ENCODE peak calls at places on chromosomes 6 and 20, in five cellular contexts. I is CD8-positive, alpha-beta T cell; G is neuronal stem cell; H is AG04450; Y is ovary. A is an unnamed sample.

GRCh38 chr6:109840796-109841195 is 137.3 kb upstream of the GPR6 start:
- DNase-seq in G (no peak), H (no peak), Y (no peak), I (no peak), A (no peak)

GRCh38 chr20:12175538-12175937 is 257.8 kb downstream of the BTBD3 start:
- DNase-seq in I (no peak), H (no peak), G (no peak), Y (no peak), A (no peak)

GRCh38 chr6:146189131-146189530 is 160.3 kb downstream of the GRM1 start:
- DNase-seq in Y (no peak), H (no peak), G (no peak), I (no peak), A (no peak)

GRCh38 chr6:42963855-42964605 is 3.5 kb downstream of the GNMT start:
- DNase-seq in Y (no peak), H (peak), I (peak), G (no peak), A (no peak)

GRCh38 chr6:20169786-20170185 is 42.5 kb downstream of the MBOAT1 start:
- DNase-seq in G (no peak), H (no peak), Y (no peak), I (no peak), A (no peak)

GRCh38 chr6:64014581-64014980 is 379.0 kb downstream of the PHF3 start:
- DNase-seq in Y (no peak), H (no peak), G (no peak), I (no peak), A (no peak)

GRCh38 chr6:106927531-106928398 is 46.8 kb downstream of the CD24 start:
- DNase-seq in H (no peak), I (no peak), G (peak), Y (no peak), A (no peak)

GRCh38 chr6:44119704-44120262 is 7.5 kb downstream of the MRPL14 start:
- DNase-seq in H (no peak), Y (no peak), G (no peak), I (no peak), A (no peak)

GRCh38 chr6:20447157-20447556 is 45.5 kb downstream of the E2F3 start:
- DNase-seq in G (no peak), I (no peak), Y (no peak), H (no peak), A (no peak)

GRCh38 chr6:150881911-150882481 is 16.5 kb downstream of the MTHFD1L start:
- DNase-seq in G (peak), Y (peak), H (peak), I (no peak), A (peak)

GRCh38 chr6:38687549-38687948 is 15.4 kb downstream of the GLO1 start:
- DNase-seq in Y (no peak), H (no peak), I (no peak), G (no peak), A (no peak)

GRCh38 chr6:42190784-42191183 is 4.0 kb downstream of the GUCA1B start:
- DNase-seq in H (peak), Y (no peak), I (no peak), G (no peak), A (no peak)

GRCh38 chr20:51639206-51639832 is 96.8 kb upstream of the NFATC2 start:
- DNase-seq in I (peak), H (no peak), Y (peak), G (peak), A (peak)

GRCh38 chr6:159609813-159610212 is 83.2 kb downstream of the SOD2 start:
- DNase-seq in I (no peak), Y (no peak), G (no peak), H (no peak), A (no peak)

GRCh38 chr6:37137201-37137880 is 32.6 kb upstream of the PIM1 start:
- DNase-seq in G (peak), Y (peak), H (peak), I (peak), A (no peak)

GRCh38 chr6:37878150-37878710 is 58.7 kb downstream of the ZFAND3 start:
- DNase-seq in Y (no peak), H (no peak), I (no peak), G (no peak), A (no peak)

GRCh38 chr6:165649701-165650137 is 13.3 kb downstream of the PDE10A start:
- DNase-seq in H (no peak), Y (no peak), I (no peak), G (no peak), A (no peak)

GRCh38 chr20:24868396-24868927 is 80.6 kb upstream of the CST7 start:
- DNase-seq in H (no peak), I (no peak), G (no peak), Y (no peak), A (no peak)

GRCh38 chr6:15929685-15930084 is 199.2 kb upstream of the MYLIP start:
- DNase-seq in G (no peak), H (no peak), I (no peak), Y (no peak), A (no peak)

GRCh38 chr6:43328528-43328927 is 19.9 kb upstream of the CRIP3 start:
- DNase-seq in G (no peak), Y (no peak), I (no peak), H (no peak), A (no peak)

GRCh38 chr20:36352843-36353553 is 46.9 kb downstream of the DLGAP4 start:
- DNase-seq in Y (no peak), G (no peak), I (no peak), H (no peak), A (no peak)

GRCh38 chr20:63027425-63028389 is 20.9 kb upstream of the BHLHE23 start:
- DNase-seq in I (peak), Y (peak), G (no peak), H (no peak), A (no peak)

GRCh38 chr20:49814057-49814675 is 1.5 kb downstream of the SLC9A8 start:
- DNase-seq in I (no peak), Y (no peak), H (no peak), G (no peak), A (no peak)
- H3K4me3 ChIP-seq in I (no peak), Y (no peak), H (no peak), G (no peak), A (no peak)

GRCh38 chr6:131037194-131037897 is 25.7 kb downstream of the EPB41L2 start:
- DNase-seq in Y (no peak), I (no peak), G (no peak), H (no peak), A (no peak)
- H3K27ac ChIP-seq in Y (no peak), I (no peak), G (no peak), H (no peak), A (no peak)

DNA sequence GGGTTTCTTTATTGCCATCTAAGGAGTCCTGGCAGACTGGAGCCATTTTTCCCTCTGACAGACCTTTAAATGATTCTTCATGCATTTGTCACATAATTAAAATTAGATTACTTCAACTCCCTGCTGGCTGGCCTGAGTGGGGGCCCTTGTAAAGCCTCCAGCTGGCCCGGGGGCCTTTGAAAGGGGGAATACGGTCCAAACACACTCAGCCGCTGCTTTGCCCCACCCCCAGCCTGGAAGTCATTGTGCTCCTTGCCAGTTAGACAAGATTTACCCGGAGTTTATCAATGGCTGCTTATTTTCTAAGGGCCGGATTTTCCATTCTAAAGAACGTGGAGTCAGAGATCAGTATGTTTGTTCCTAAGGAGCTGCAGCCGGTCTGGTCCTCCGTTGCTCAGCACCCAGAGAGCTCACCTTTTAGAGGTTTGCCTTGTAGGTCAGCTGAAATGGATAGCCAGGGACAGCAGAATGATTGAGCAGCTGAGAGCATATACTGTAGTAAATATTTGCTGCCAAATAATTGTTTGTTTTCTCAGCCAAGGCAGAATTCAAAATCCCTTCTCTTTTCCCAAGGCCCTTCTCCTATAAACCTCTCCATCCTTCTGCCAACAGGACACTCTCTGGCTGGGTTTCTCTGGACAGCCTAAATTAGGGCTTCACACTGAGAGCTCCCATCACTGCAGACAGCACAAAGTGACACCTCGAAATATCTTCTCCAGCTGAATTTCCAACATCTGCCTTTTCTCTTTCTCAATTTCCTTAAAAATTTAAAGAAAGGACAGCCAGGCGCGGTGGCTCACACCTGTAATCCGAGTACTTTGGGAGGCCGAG is 68.4 kb upstream of the RBM24 start:
- DNase-seq in H (no peak), I (no peak), G (peak), Y (no peak), A (peak)
- H3K4me3 ChIP-seq in H (no peak), I (no peak), G (no peak), Y (no peak), A (no peak)

GRCh38 chr6:31204751-31205145 is 34.3 kb upstream of the POU5F1 start:
- DNase-seq in I (no peak), G (no peak), H (no peak), Y (no peak), A (no peak)
- H3K27ac ChIP-seq in I (peak), G (no peak), H (no peak), Y (no peak), A (peak)

GRCh38 chr6:129750390-129750789 is 40.4 kb upstream of the ARHGAP18 start:
- DNase-seq in Y (no peak), H (no peak), I (no peak), G (no peak), A (no peak)

GRCh38 chr6:129749749-129750120 is 39.8 kb upstream of the ARHGAP18 start:
- DNase-seq in I (no peak), H (no peak), G (no peak), Y (no peak), A (no peak)

GRCh38 chr6:129748901-129749748 is 39.1 kb upstream of the ARHGAP18 start:
- DNase-seq in I (no peak), H (no peak), Y (no peak), G (no peak), A (no peak)

GRCh38 chr6:129747588-129748112 is 37.7 kb upstream of the ARHGAP18 start:
- DNase-seq in Y (no peak), I (no peak), G (no peak), H (no peak), A (no peak)

GRCh38 chr6:129748212-129748900 is 38.4 kb upstream of the ARHGAP18 start:
- DNase-seq in H (no peak), I (peak), Y (no peak), G (no peak), A (no peak)
- H3K4me3 ChIP-seq in H (no peak), I (peak), Y (no peak), G (no peak), A (no peak)

GRCh38 chr20:48711044-48711428 is 116.8 kb downstream of the PREX1 start:
- DNase-seq in G (no peak), Y (no peak), H (no peak), I (no peak), A (no peak)
- H3K27ac ChIP-seq in G (no peak), Y (no peak), H (no peak), I (no peak), A (no peak)

DNA sequence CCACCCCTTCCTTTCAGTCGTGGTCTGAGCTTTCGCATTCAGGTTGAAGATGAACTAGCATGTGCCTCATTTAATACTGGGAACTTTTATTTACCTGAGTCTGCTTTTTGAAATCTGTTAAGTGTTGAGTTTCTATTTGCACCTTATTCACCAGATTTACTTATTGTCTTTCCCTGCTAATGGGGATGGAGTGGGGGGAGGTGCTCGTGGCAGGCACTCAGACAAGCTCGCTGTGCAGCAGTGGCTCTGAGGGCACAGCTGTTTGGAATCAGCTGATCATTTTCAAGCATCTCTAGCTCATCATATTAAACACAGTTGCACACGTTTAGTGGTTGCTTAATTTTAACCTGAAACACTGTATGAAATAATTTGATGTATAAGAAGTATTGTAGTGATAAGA is 35.6 kb downstream of the UTRN start:
- DNase-seq in I (no peak), H (no peak), Y (no peak), G (no peak), A (no peak)
- H3K4me3 ChIP-seq in I (no peak), H (no peak), Y (no peak), G (no peak), A (no peak)

GRCh38 chr6:32982702-32983492 is 14.5 kb downstream of the BRD2 start:
- DNase-seq in I (no peak), Y (no peak), G (no peak), H (no peak), A (no peak)

GRCh38 chr6:32983493-32983848 is 15.1 kb downstream of the BRD2 start:
- DNase-seq in G (no peak), Y (no peak), I (no peak), H (no peak), A (no peak)

GRCh38 chr6:32984639-32985389 is 16.4 kb downstream of the BRD2 start:
- DNase-seq in G (peak), Y (peak), H (peak), I (peak), A (peak)

GRCh38 chr6:32982084-32982701 is 13.8 kb downstream of the BRD2 start:
- DNase-seq in G (no peak), Y (no peak), H (no peak), I (no peak), A (no peak)

DNA sequence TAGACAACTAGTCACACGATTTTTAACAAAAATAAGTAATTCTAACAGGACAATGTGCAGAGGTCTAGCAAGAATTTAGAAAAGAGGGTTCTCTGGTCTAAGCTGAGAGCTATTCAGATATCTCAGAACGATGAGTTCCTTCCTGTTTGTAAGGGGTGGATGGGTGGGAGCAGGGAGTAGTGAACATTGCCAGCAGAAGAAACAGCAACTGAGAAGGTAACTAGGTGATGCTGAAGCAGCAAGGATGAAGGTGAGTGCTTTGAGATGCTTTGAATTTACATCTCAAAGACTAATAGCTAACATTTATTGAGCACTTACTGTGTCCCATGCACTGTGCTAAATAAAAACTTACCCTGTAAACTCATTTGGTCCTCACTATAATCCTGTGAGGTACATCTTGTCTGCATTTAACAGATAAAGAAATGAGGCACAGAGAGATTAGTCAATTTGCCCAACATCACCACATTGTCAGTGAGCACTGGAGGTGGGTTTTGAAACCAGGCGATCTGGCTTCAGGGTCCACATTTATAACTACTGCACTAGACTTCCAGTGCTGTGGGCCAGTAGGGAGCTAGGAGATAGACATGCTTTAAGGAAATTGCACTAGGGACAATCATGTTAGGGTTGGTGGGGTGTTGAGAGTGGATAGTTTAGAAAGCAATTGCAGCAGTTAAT is 15.7 kb downstream of the BRD2 start:
- DNase-seq in I (no peak), G (no peak), Y (no peak), H (no peak), A (no peak)
- H3K27ac ChIP-seq in I (no peak), G (no peak), Y (no peak), H (no peak), A (no peak)